ENCODE peak calls at places on chromosomes 5 and 9, in five cellular contexts. One of them, this sample, is unnamed.

GRCh38 chr5:95022967-95023695 is 261.8 kb downstream of the MCTP1 start:
- DNase-seq in activated naive CD4-positive, alpha-beta T cell: no peak
- DNase-seq in NT2/D1: no peak
- DNase-seq in lower lobe of right lung: peak
- DNase-seq in nucleus accumbens: peak
- DNase-seq in this sample: no peak

GRCh38 chr9:93558503-93558902 is 17.9 kb upstream of the PHF2 start:
- DNase-seq in activated naive CD4-positive, alpha-beta T cell: no peak
- DNase-seq in NT2/D1: no peak
- DNase-seq in lower lobe of right lung: no peak
- DNase-seq in nucleus accumbens: no peak
- DNase-seq in this sample: no peak

GRCh38 chr9:127458921-127459320 is 7.6 kb downstream of the LRSAM1 start:
- DNase-seq in activated naive CD4-positive, alpha-beta T cell: no peak
- DNase-seq in NT2/D1: no peak
- DNase-seq in lower lobe of right lung: peak
- DNase-seq in nucleus accumbens: no peak
- DNase-seq in this sample: no peak

GRCh38 chr5:65203746-65204145 is 278.0 kb downstream of the ADAMTS6 start:
- DNase-seq in activated naive CD4-positive, alpha-beta T cell: no peak
- DNase-seq in NT2/D1: no peak
- DNase-seq in lower lobe of right lung: no peak
- DNase-seq in nucleus accumbens: no peak
- DNase-seq in this sample: no peak

GRCh38 chr9:114936566-114936965 is 6.2 kb upstream of the TNFSF8 start:
- DNase-seq in activated naive CD4-positive, alpha-beta T cell: no peak
- DNase-seq in NT2/D1: no peak
- DNase-seq in lower lobe of right lung: no peak
- DNase-seq in nucleus accumbens: no peak
- DNase-seq in this sample: no peak

GRCh38 chr5:140246378-140247122 is 56.4 kb downstream of the PFDN1 start:
- DNase-seq in activated naive CD4-positive, alpha-beta T cell: no peak
- DNase-seq in NT2/D1: no peak
- DNase-seq in lower lobe of right lung: no peak
- DNase-seq in nucleus accumbens: no peak
- DNase-seq in this sample: no peak

GRCh38 chr5:96006291-96006690 is 44.6 kb upstream of the ELL2 start:
- DNase-seq in activated naive CD4-positive, alpha-beta T cell: no peak
- DNase-seq in NT2/D1: no peak
- DNase-seq in lower lobe of right lung: no peak
- DNase-seq in nucleus accumbens: no peak
- DNase-seq in this sample: no peak

GRCh38 chr5:177973066-177973635 is 22.9 kb downstream of the PROP1 start:
- DNase-seq in activated naive CD4-positive, alpha-beta T cell: no peak
- DNase-seq in NT2/D1: no peak
- DNase-seq in lower lobe of right lung: no peak
- DNase-seq in nucleus accumbens: no peak
- DNase-seq in this sample: no peak

GRCh38 chr5:26572486-26572885 is 465.9 kb downstream of the CDH9 start:
- DNase-seq in activated naive CD4-positive, alpha-beta T cell: no peak
- DNase-seq in NT2/D1: no peak
- DNase-seq in lower lobe of right lung: no peak
- DNase-seq in nucleus accumbens: no peak
- DNase-seq in this sample: no peak

GRCh38 chr5:139392678-139393496 is 2.0 kb downstream of the PROB1 start:
- DNase-seq in activated naive CD4-positive, alpha-beta T cell: peak
- DNase-seq in NT2/D1: no peak
- DNase-seq in lower lobe of right lung: peak
- DNase-seq in nucleus accumbens: no peak
- DNase-seq in this sample: no peak

GRCh38 chr5:141647851-141648250 is 3.4 kb downstream of the FCHSD1 start:
- DNase-seq in activated naive CD4-positive, alpha-beta T cell: no peak
- DNase-seq in NT2/D1: no peak
- DNase-seq in lower lobe of right lung: no peak
- DNase-seq in nucleus accumbens: no peak
- DNase-seq in this sample: no peak

GRCh38 chr5:31036407-31036806 is 157.1 kb upstream of the CDH6 start:
- DNase-seq in activated naive CD4-positive, alpha-beta T cell: no peak
- DNase-seq in NT2/D1: no peak
- DNase-seq in lower lobe of right lung: no peak
- DNase-seq in nucleus accumbens: no peak
- DNase-seq in this sample: no peak

GRCh38 chr9:88889386-88889785 is 101.9 kb upstream of the S1PR3 start:
- DNase-seq in activated naive CD4-positive, alpha-beta T cell: no peak
- DNase-seq in NT2/D1: no peak
- DNase-seq in lower lobe of right lung: no peak
- DNase-seq in nucleus accumbens: no peak
- DNase-seq in this sample: no peak

GRCh38 chr9:79254900-79255651 is 316.7 kb upstream of the TLE4 start:
- DNase-seq in activated naive CD4-positive, alpha-beta T cell: no peak
- DNase-seq in NT2/D1: no peak
- DNase-seq in lower lobe of right lung: no peak
- DNase-seq in nucleus accumbens: no peak
- DNase-seq in this sample: no peak

GRCh38 chr5:125411163-125412050 is 665.0 kb upstream of the ZNF608 start:
- DNase-seq in activated naive CD4-positive, alpha-beta T cell: no peak
- DNase-seq in NT2/D1: no peak
- DNase-seq in lower lobe of right lung: no peak
- DNase-seq in nucleus accumbens: no peak
- DNase-seq in this sample: no peak

GRCh38 chr5:142782976-142783539 is 12.9 kb downstream of the ARHGAP26 start:
- DNase-seq in activated naive CD4-positive, alpha-beta T cell: no peak
- DNase-seq in NT2/D1: no peak
- DNase-seq in lower lobe of right lung: no peak
- DNase-seq in nucleus accumbens: no peak
- DNase-seq in this sample: no peak

GRCh38 chr9:96141666-96142065 is 160.3 kb downstream of the HSD17B3 start:
- DNase-seq in activated naive CD4-positive, alpha-beta T cell: no peak
- DNase-seq in NT2/D1: no peak
- DNase-seq in lower lobe of right lung: no peak
- DNase-seq in nucleus accumbens: no peak
- DNase-seq in this sample: no peak

GRCh38 chr5:148978370-148979103 is 84.3 kb downstream of the SH3TC2 start:
- DNase-seq in activated naive CD4-positive, alpha-beta T cell: no peak
- DNase-seq in NT2/D1: no peak
- DNase-seq in lower lobe of right lung: no peak
- DNase-seq in nucleus accumbens: no peak
- DNase-seq in this sample: no peak

GRCh38 chr9:85013703-85014102 is 344.2 kb downstream of the NTRK2 start:
- DNase-seq in activated naive CD4-positive, alpha-beta T cell: no peak
- DNase-seq in NT2/D1: no peak
- DNase-seq in lower lobe of right lung: no peak
- DNase-seq in nucleus accumbens: no peak
- DNase-seq in this sample: no peak

GRCh38 chr5:89697581-89697980 is 712.0 kb downstream of the CETN3 start:
- DNase-seq in activated naive CD4-positive, alpha-beta T cell: no peak
- DNase-seq in NT2/D1: no peak
- DNase-seq in lower lobe of right lung: no peak
- DNase-seq in nucleus accumbens: no peak
- DNase-seq in this sample: no peak

GRCh38 chr5:171418982-171419662 is at the start of gene FGF18:
- DNase-seq in activated naive CD4-positive, alpha-beta T cell: no peak
- DNase-seq in NT2/D1: peak
- DNase-seq in lower lobe of right lung: peak
- DNase-seq in nucleus accumbens: no peak
- DNase-seq in this sample: no peak

GRCh38 chr9:35526087-35526801 is 36.3 kb downstream of the RUSC2 start:
- DNase-seq in activated naive CD4-positive, alpha-beta T cell: no peak
- DNase-seq in NT2/D1: no peak
- DNase-seq in lower lobe of right lung: no peak
- DNase-seq in nucleus accumbens: no peak
- DNase-seq in this sample: no peak

GRCh38 chr9:103483471-103484096 is 488.5 kb downstream of the CYLC2 start:
- DNase-seq in activated naive CD4-positive, alpha-beta T cell: no peak
- DNase-seq in NT2/D1: no peak
- DNase-seq in lower lobe of right lung: no peak
- DNase-seq in nucleus accumbens: no peak
- DNase-seq in this sample: no peak

GRCh38 chr9:129125478-129125877 is 14.3 kb downstream of the PTPA start:
- DNase-seq in activated naive CD4-positive, alpha-beta T cell: no peak
- DNase-seq in NT2/D1: no peak
- DNase-seq in lower lobe of right lung: no peak
- DNase-seq in nucleus accumbens: no peak
- DNase-seq in this sample: no peak

GRCh38 chr9:86854898-86855523 is 92.3 kb downstream of the GAS1 start:
- DNase-seq in activated naive CD4-positive, alpha-beta T cell: no peak
- DNase-seq in NT2/D1: peak
- DNase-seq in lower lobe of right lung: no peak
- DNase-seq in nucleus accumbens: no peak
- DNase-seq in this sample: peak

GRCh38 chr5:151288180-151288579 is 15.4 kb downstream of the SLC36A3 start:
- DNase-seq in activated naive CD4-positive, alpha-beta T cell: no peak
- DNase-seq in NT2/D1: no peak
- DNase-seq in lower lobe of right lung: no peak
- DNase-seq in nucleus accumbens: no peak
- DNase-seq in this sample: no peak